ENCODE peak calls at places on chromosomes 2 and 18, in nine cellular contexts. One of them, this sample, is unnamed.
A peak's percentile ranks its signal among the peaks of the same experiment; 100 is the strongest.

GRCh38 chr2:160417745-160418397 is 75.7 kb downstream of the RBMS1 start:
- DNase-seq in HEK293T: no peak
- DNase-seq in stimulated activated naive CD8-positive, alpha-beta T cell treated with anti-CD3 and anti-CD28 coated beads, Interleukin-15, Interleukin-2, amounts not matched to agents 100 U/mL and 50 U/mL, for 24 hours: no peak
- DNase-seq in amygdala: no peak
- DNase-seq in NT2/D1: peak; percentile 44
- DNase-seq in gastrocnemius medialis: no peak
- DNase-seq in CD4-positive, alpha-beta memory T cell: peak; percentile 37
- DNase-seq in AG20443: peak; percentile 48
- DNase-seq in GM03348: peak; percentile 45
- DNase-seq in this sample: peak; percentile 63

GRCh38 chr18:3449702-3450357 is at the start of gene TGIF1:
- DNase-seq in HEK293T: peak; percentile 37
- DNase-seq in stimulated activated naive CD8-positive, alpha-beta T cell treated with anti-CD3 and anti-CD28 coated beads, Interleukin-15, Interleukin-2, amounts not matched to agents 100 U/mL and 50 U/mL, for 24 hours: peak; percentile 65
- DNase-seq in amygdala: peak; percentile 70
- DNase-seq in NT2/D1: no peak
- DNase-seq in gastrocnemius medialis: peak; percentile 88
- DNase-seq in CD4-positive, alpha-beta memory T cell: peak; percentile 51
- DNase-seq in AG20443: peak; percentile 60
- DNase-seq in GM03348: peak; percentile 82
- DNase-seq in this sample: peak; percentile 97

GRCh38 chr2:173405171-173405750 is 50.6 kb downstream of the CDCA7 start:
- DNase-seq in HEK293T: no peak
- DNase-seq in stimulated activated naive CD8-positive, alpha-beta T cell treated with anti-CD3 and anti-CD28 coated beads, Interleukin-15, Interleukin-2, amounts not matched to agents 100 U/mL and 50 U/mL, for 24 hours: no peak
- DNase-seq in amygdala: no peak
- DNase-seq in NT2/D1: no peak
- DNase-seq in gastrocnemius medialis: no peak
- DNase-seq in CD4-positive, alpha-beta memory T cell: no peak
- DNase-seq in AG20443: no peak
- DNase-seq in GM03348: no peak
- DNase-seq in this sample: no peak

GRCh38 chr2:39304200-39304599 is 60.4 kb upstream of the CDKL4 start:
- DNase-seq in HEK293T: no peak
- DNase-seq in stimulated activated naive CD8-positive, alpha-beta T cell treated with anti-CD3 and anti-CD28 coated beads, Interleukin-15, Interleukin-2, amounts not matched to agents 100 U/mL and 50 U/mL, for 24 hours: no peak
- DNase-seq in amygdala: no peak
- DNase-seq in NT2/D1: no peak
- DNase-seq in gastrocnemius medialis: no peak
- DNase-seq in CD4-positive, alpha-beta memory T cell: no peak
- DNase-seq in AG20443: peak; percentile 12
- DNase-seq in GM03348: peak; percentile 61
- DNase-seq in this sample: peak; percentile 81

GRCh38 chr2:239911630-239912071 is 113.5 kb downstream of the NDUFA10 start:
- DNase-seq in HEK293T: no peak
- DNase-seq in stimulated activated naive CD8-positive, alpha-beta T cell treated with anti-CD3 and anti-CD28 coated beads, Interleukin-15, Interleukin-2, amounts not matched to agents 100 U/mL and 50 U/mL, for 24 hours: no peak
- DNase-seq in amygdala: no peak
- DNase-seq in NT2/D1: no peak
- DNase-seq in gastrocnemius medialis: no peak
- DNase-seq in CD4-positive, alpha-beta memory T cell: no peak
- DNase-seq in AG20443: no peak
- DNase-seq in GM03348: no peak
- DNase-seq in this sample: no peak

GRCh38 chr2:85750509-85751299 is 3.1 kb upstream of the ATOH8 start:
- DNase-seq in HEK293T: peak; percentile 71
- DNase-seq in stimulated activated naive CD8-positive, alpha-beta T cell treated with anti-CD3 and anti-CD28 coated beads, Interleukin-15, Interleukin-2, amounts not matched to agents 100 U/mL and 50 U/mL, for 24 hours: peak; percentile 73
- DNase-seq in amygdala: peak; percentile 73
- DNase-seq in NT2/D1: no peak
- DNase-seq in gastrocnemius medialis: no peak
- DNase-seq in CD4-positive, alpha-beta memory T cell: peak; percentile 44
- DNase-seq in AG20443: peak; percentile 72
- DNase-seq in GM03348: peak; percentile 78
- DNase-seq in this sample: peak; percentile 71

GRCh38 chr2:233446616-233447305 is 92.5 kb downstream of the DGKD start:
- DNase-seq in HEK293T: no peak
- DNase-seq in stimulated activated naive CD8-positive, alpha-beta T cell treated with anti-CD3 and anti-CD28 coated beads, Interleukin-15, Interleukin-2, amounts not matched to agents 100 U/mL and 50 U/mL, for 24 hours: no peak
- DNase-seq in amygdala: no peak
- DNase-seq in NT2/D1: no peak
- DNase-seq in gastrocnemius medialis: no peak
- DNase-seq in CD4-positive, alpha-beta memory T cell: no peak
- DNase-seq in AG20443: no peak
- DNase-seq in GM03348: no peak
- DNase-seq in this sample: no peak

GRCh38 chr18:36301884-36302283 is 4.4 kb downstream of the FHOD3 start:
- DNase-seq in HEK293T: no peak
- DNase-seq in stimulated activated naive CD8-positive, alpha-beta T cell treated with anti-CD3 and anti-CD28 coated beads, Interleukin-15, Interleukin-2, amounts not matched to agents 100 U/mL and 50 U/mL, for 24 hours: no peak
- DNase-seq in amygdala: no peak
- DNase-seq in NT2/D1: no peak
- DNase-seq in gastrocnemius medialis: no peak
- DNase-seq in CD4-positive, alpha-beta memory T cell: no peak
- DNase-seq in AG20443: no peak
- DNase-seq in GM03348: no peak
- DNase-seq in this sample: no peak

GRCh38 chr2:231007159-231008045 is 11.5 kb downstream of the SPATA3 start:
- DNase-seq in HEK293T: no peak
- DNase-seq in stimulated activated naive CD8-positive, alpha-beta T cell treated with anti-CD3 and anti-CD28 coated beads, Interleukin-15, Interleukin-2, amounts not matched to agents 100 U/mL and 50 U/mL, for 24 hours: no peak
- DNase-seq in amygdala: no peak
- DNase-seq in NT2/D1: no peak
- DNase-seq in gastrocnemius medialis: no peak
- DNase-seq in CD4-positive, alpha-beta memory T cell: no peak
- DNase-seq in AG20443: no peak
- DNase-seq in GM03348: no peak
- DNase-seq in this sample: no peak

GRCh38 chr2:240557808-240558207 is at the start of gene ANKMY1:
- DNase-seq in HEK293T: no peak
- DNase-seq in stimulated activated naive CD8-positive, alpha-beta T cell treated with anti-CD3 and anti-CD28 coated beads, Interleukin-15, Interleukin-2, amounts not matched to agents 100 U/mL and 50 U/mL, for 24 hours: peak; percentile 83
- DNase-seq in amygdala: no peak
- DNase-seq in NT2/D1: peak; percentile 43
- DNase-seq in gastrocnemius medialis: no peak
- DNase-seq in CD4-positive, alpha-beta memory T cell: peak; percentile 57
- DNase-seq in AG20443: peak; percentile 96
- DNase-seq in GM03348: peak; percentile 96
- DNase-seq in this sample: peak; percentile 30

GRCh38 chr2:176926453-176926852 is 286.1 kb upstream of the HNRNPA3 start:
- DNase-seq in HEK293T: no peak
- DNase-seq in stimulated activated naive CD8-positive, alpha-beta T cell treated with anti-CD3 and anti-CD28 coated beads, Interleukin-15, Interleukin-2, amounts not matched to agents 100 U/mL and 50 U/mL, for 24 hours: no peak
- DNase-seq in amygdala: no peak
- DNase-seq in NT2/D1: no peak
- DNase-seq in gastrocnemius medialis: no peak
- DNase-seq in CD4-positive, alpha-beta memory T cell: no peak
- DNase-seq in AG20443: no peak
- DNase-seq in GM03348: no peak
- DNase-seq in this sample: no peak

GRCh38 chr2:180604077-180604476 is 376.3 kb upstream of the UBE2E3 start:
- DNase-seq in HEK293T: peak; percentile 8
- DNase-seq in stimulated activated naive CD8-positive, alpha-beta T cell treated with anti-CD3 and anti-CD28 coated beads, Interleukin-15, Interleukin-2, amounts not matched to agents 100 U/mL and 50 U/mL, for 24 hours: no peak
- DNase-seq in amygdala: no peak
- DNase-seq in NT2/D1: peak; percentile 15
- DNase-seq in gastrocnemius medialis: no peak
- DNase-seq in CD4-positive, alpha-beta memory T cell: peak; percentile 4
- DNase-seq in AG20443: no peak
- DNase-seq in GM03348: no peak
- DNase-seq in this sample: peak; percentile 70

GRCh38 chr2:218272531-218273212 is 2.4 kb downstream of the PNKD start:
- DNase-seq in HEK293T: peak; percentile 78
- DNase-seq in stimulated activated naive CD8-positive, alpha-beta T cell treated with anti-CD3 and anti-CD28 coated beads, Interleukin-15, Interleukin-2, amounts not matched to agents 100 U/mL and 50 U/mL, for 24 hours: peak; percentile 81
- DNase-seq in amygdala: peak; percentile 68
- DNase-seq in NT2/D1: peak; percentile 76
- DNase-seq in gastrocnemius medialis: peak; percentile 87
- DNase-seq in CD4-positive, alpha-beta memory T cell: peak; percentile 80
- DNase-seq in AG20443: peak; percentile 89
- DNase-seq in GM03348: peak; percentile 93
- DNase-seq in this sample: peak; percentile 93

GRCh38 chr2:16105664-16106281 is 165.4 kb downstream of the MYCN start:
- DNase-seq in HEK293T: no peak
- DNase-seq in stimulated activated naive CD8-positive, alpha-beta T cell treated with anti-CD3 and anti-CD28 coated beads, Interleukin-15, Interleukin-2, amounts not matched to agents 100 U/mL and 50 U/mL, for 24 hours: no peak
- DNase-seq in amygdala: no peak
- DNase-seq in NT2/D1: peak; percentile 97
- DNase-seq in gastrocnemius medialis: no peak
- DNase-seq in CD4-positive, alpha-beta memory T cell: no peak
- DNase-seq in AG20443: no peak
- DNase-seq in GM03348: no peak
- DNase-seq in this sample: no peak

GRCh38 chr18:22179631-22180030 is 10.2 kb downstream of the GATA6 start:
- DNase-seq in HEK293T: no peak
- DNase-seq in stimulated activated naive CD8-positive, alpha-beta T cell treated with anti-CD3 and anti-CD28 coated beads, Interleukin-15, Interleukin-2, amounts not matched to agents 100 U/mL and 50 U/mL, for 24 hours: no peak
- DNase-seq in amygdala: no peak
- DNase-seq in NT2/D1: no peak
- DNase-seq in gastrocnemius medialis: no peak
- DNase-seq in CD4-positive, alpha-beta memory T cell: no peak
- DNase-seq in AG20443: no peak
- DNase-seq in GM03348: no peak
- DNase-seq in this sample: no peak

GRCh38 chr2:43445248-43445647 is 150.6 kb downstream of the THADA start:
- DNase-seq in HEK293T: no peak
- DNase-seq in stimulated activated naive CD8-positive, alpha-beta T cell treated with anti-CD3 and anti-CD28 coated beads, Interleukin-15, Interleukin-2, amounts not matched to agents 100 U/mL and 50 U/mL, for 24 hours: no peak
- DNase-seq in amygdala: no peak
- DNase-seq in NT2/D1: peak; percentile 78
- DNase-seq in gastrocnemius medialis: peak; percentile 12
- DNase-seq in CD4-positive, alpha-beta memory T cell: no peak
- DNase-seq in AG20443: no peak
- DNase-seq in GM03348: no peak
- DNase-seq in this sample: no peak

GRCh38 chr2:143429932-143430331 is 300.7 kb downstream of the ARHGAP15 start:
- DNase-seq in HEK293T: no peak
- DNase-seq in stimulated activated naive CD8-positive, alpha-beta T cell treated with anti-CD3 and anti-CD28 coated beads, Interleukin-15, Interleukin-2, amounts not matched to agents 100 U/mL and 50 U/mL, for 24 hours: no peak
- DNase-seq in amygdala: no peak
- DNase-seq in NT2/D1: no peak
- DNase-seq in gastrocnemius medialis: no peak
- DNase-seq in CD4-positive, alpha-beta memory T cell: no peak
- DNase-seq in AG20443: no peak
- DNase-seq in GM03348: no peak
- DNase-seq in this sample: peak; percentile 62

GRCh38 chr18:59343916-59344315 is 15.1 kb downstream of the LMAN1 start:
- DNase-seq in HEK293T: no peak
- DNase-seq in stimulated activated naive CD8-positive, alpha-beta T cell treated with anti-CD3 and anti-CD28 coated beads, Interleukin-15, Interleukin-2, amounts not matched to agents 100 U/mL and 50 U/mL, for 24 hours: no peak
- DNase-seq in amygdala: no peak
- DNase-seq in NT2/D1: no peak
- DNase-seq in gastrocnemius medialis: no peak
- DNase-seq in CD4-positive, alpha-beta memory T cell: no peak
- DNase-seq in AG20443: no peak
- DNase-seq in GM03348: no peak
- DNase-seq in this sample: no peak

GRCh38 chr2:43318791-43319190 is 92.4 kb upstream of the ZFP36L2 start:
- DNase-seq in HEK293T: no peak
- DNase-seq in stimulated activated naive CD8-positive, alpha-beta T cell treated with anti-CD3 and anti-CD28 coated beads, Interleukin-15, Interleukin-2, amounts not matched to agents 100 U/mL and 50 U/mL, for 24 hours: no peak
- DNase-seq in amygdala: no peak
- DNase-seq in NT2/D1: no peak
- DNase-seq in gastrocnemius medialis: no peak
- DNase-seq in CD4-positive, alpha-beta memory T cell: no peak
- DNase-seq in AG20443: no peak
- DNase-seq in GM03348: no peak
- DNase-seq in this sample: no peak

GRCh38 chr2:219554369-219554768 is 10.5 kb downstream of the TMEM198 start:
- DNase-seq in HEK293T: no peak
- DNase-seq in stimulated activated naive CD8-positive, alpha-beta T cell treated with anti-CD3 and anti-CD28 coated beads, Interleukin-15, Interleukin-2, amounts not matched to agents 100 U/mL and 50 U/mL, for 24 hours: no peak
- DNase-seq in amygdala: no peak
- DNase-seq in NT2/D1: no peak
- DNase-seq in gastrocnemius medialis: no peak
- DNase-seq in CD4-positive, alpha-beta memory T cell: no peak
- DNase-seq in AG20443: no peak
- DNase-seq in GM03348: no peak
- DNase-seq in this sample: no peak

GRCh38 chr2:88613921-88614320 is 13.3 kb downstream of the EIF2AK3 start:
- DNase-seq in HEK293T: no peak
- DNase-seq in stimulated activated naive CD8-positive, alpha-beta T cell treated with anti-CD3 and anti-CD28 coated beads, Interleukin-15, Interleukin-2, amounts not matched to agents 100 U/mL and 50 U/mL, for 24 hours: no peak
- DNase-seq in amygdala: no peak
- DNase-seq in NT2/D1: no peak
- DNase-seq in gastrocnemius medialis: no peak
- DNase-seq in CD4-positive, alpha-beta memory T cell: no peak
- DNase-seq in AG20443: no peak
- DNase-seq in GM03348: no peak
- DNase-seq in this sample: no peak

GRCh38 chr2:38733300-38733971 is 17.7 kb downstream of the SRSF7 start:
- DNase-seq in HEK293T: no peak
- DNase-seq in stimulated activated naive CD8-positive, alpha-beta T cell treated with anti-CD3 and anti-CD28 coated beads, Interleukin-15, Interleukin-2, amounts not matched to agents 100 U/mL and 50 U/mL, for 24 hours: no peak
- DNase-seq in amygdala: no peak
- DNase-seq in NT2/D1: no peak
- DNase-seq in gastrocnemius medialis: no peak
- DNase-seq in CD4-positive, alpha-beta memory T cell: no peak
- DNase-seq in AG20443: no peak
- DNase-seq in GM03348: no peak
- DNase-seq in this sample: no peak

GRCh38 chr2:67346718-67347407 is 50.3 kb upstream of the ETAA1 start:
- DNase-seq in HEK293T: no peak
- DNase-seq in stimulated activated naive CD8-positive, alpha-beta T cell treated with anti-CD3 and anti-CD28 coated beads, Interleukin-15, Interleukin-2, amounts not matched to agents 100 U/mL and 50 U/mL, for 24 hours: no peak
- DNase-seq in amygdala: no peak
- DNase-seq in NT2/D1: no peak
- DNase-seq in gastrocnemius medialis: no peak
- DNase-seq in CD4-positive, alpha-beta memory T cell: no peak
- DNase-seq in AG20443: no peak
- DNase-seq in GM03348: no peak
- DNase-seq in this sample: no peak

GRCh38 chr2:85312404-85312803 is 15.4 kb downstream of the TGOLN2 start:
- DNase-seq in HEK293T: no peak
- DNase-seq in stimulated activated naive CD8-positive, alpha-beta T cell treated with anti-CD3 and anti-CD28 coated beads, Interleukin-15, Interleukin-2, amounts not matched to agents 100 U/mL and 50 U/mL, for 24 hours: no peak
- DNase-seq in amygdala: no peak
- DNase-seq in NT2/D1: no peak
- DNase-seq in gastrocnemius medialis: no peak
- DNase-seq in CD4-positive, alpha-beta memory T cell: no peak
- DNase-seq in AG20443: peak; percentile 72
- DNase-seq in GM03348: peak; percentile 53
- DNase-seq in this sample: peak; percentile 80

GRCh38 chr2:10329880-10330699 is 27.4 kb downstream of the HPCAL1 start:
- DNase-seq in HEK293T: no peak
- DNase-seq in stimulated activated naive CD8-positive, alpha-beta T cell treated with anti-CD3 and anti-CD28 coated beads, Interleukin-15, Interleukin-2, amounts not matched to agents 100 U/mL and 50 U/mL, for 24 hours: peak; percentile 22
- DNase-seq in amygdala: no peak
- DNase-seq in NT2/D1: peak; percentile 62
- DNase-seq in gastrocnemius medialis: no peak
- DNase-seq in CD4-positive, alpha-beta memory T cell: peak; percentile 68
- DNase-seq in AG20443: peak; percentile 65
- DNase-seq in GM03348: peak; percentile 67
- DNase-seq in this sample: no peak

GRCh38 chr2:172260379-172260778 is 157.7 kb upstream of the DLX2 start:
- DNase-seq in HEK293T: no peak
- DNase-seq in stimulated activated naive CD8-positive, alpha-beta T cell treated with anti-CD3 and anti-CD28 coated beads, Interleukin-15, Interleukin-2, amounts not matched to agents 100 U/mL and 50 U/mL, for 24 hours: no peak
- DNase-seq in amygdala: no peak
- DNase-seq in NT2/D1: no peak
- DNase-seq in gastrocnemius medialis: no peak
- DNase-seq in CD4-positive, alpha-beta memory T cell: no peak
- DNase-seq in AG20443: no peak
- DNase-seq in GM03348: no peak
- DNase-seq in this sample: no peak

GRCh38 chr2:69583434-69583833 is 60.1 kb downstream of the AAK1 start:
- DNase-seq in HEK293T: no peak
- DNase-seq in stimulated activated naive CD8-positive, alpha-beta T cell treated with anti-CD3 and anti-CD28 coated beads, Interleukin-15, Interleukin-2, amounts not matched to agents 100 U/mL and 50 U/mL, for 24 hours: no peak
- DNase-seq in amygdala: no peak
- DNase-seq in NT2/D1: no peak
- DNase-seq in gastrocnemius medialis: no peak
- DNase-seq in CD4-positive, alpha-beta memory T cell: no peak
- DNase-seq in AG20443: no peak
- DNase-seq in GM03348: no peak
- DNase-seq in this sample: no peak

This sample was measured in myocyte.